ENCODE peak calls at places on chromosome X, in nine cellular contexts. L is fibroblast of lung; V is ovary; U is CD4-positive, alpha-beta memory T cell; F is uterus; B is adrenal gland; W is lower lobe of right lung; X is left ventricle myocardium inferior; R is SJCRH30. Y is an unnamed sample.
A peak's percentile ranks its signal among the peaks of the same experiment; 100 is the strongest.

GRCh38 chrX:11555759-11556158 is 110.0 kb downstream of the ARHGAP6 start:
- DNase-seq in L (peak; percentile 14), V (no peak), U (no peak), F (no peak), B (no peak), W (no peak), X (no peak), R (no peak), Y (no peak)

GRCh38 chrX:18966624-18967023 is 17.3 kb downstream of the PHKA2 start:
- DNase-seq in L (no peak), V (no peak), U (no peak), F (no peak), B (no peak), W (no peak), X (no peak), R (no peak), Y (no peak)

GRCh38 chrX:149950681-149951080 is 12.4 kb upstream of the EOLA2 start:
- DNase-seq in L (peak; percentile 39), V (no peak), U (no peak), F (no peak), B (no peak), W (no peak), X (no peak), R (peak; percentile 48), Y (no peak)

GRCh38 chrX:56319165-56319564 is 87.0 kb downstream of the KLF8 start:
- DNase-seq in L (no peak), V (no peak), U (no peak), F (no peak), B (no peak), W (no peak), X (no peak), R (no peak), Y (no peak)

GRCh38 chrX:115616943-115617563 is 56.1 kb downstream of the PLS3 start:
- DNase-seq in L (peak; percentile 91), V (no peak), U (no peak), F (no peak), B (no peak), W (no peak), X (no peak), R (no peak), Y (no peak)

GRCh38 chrX:77740376-77740905 is 45.6 kb downstream of the ATRX start:
- DNase-seq in L (no peak), V (no peak), U (no peak), F (no peak), B (no peak), W (no peak), X (no peak), R (no peak), Y (no peak)

GRCh38 chrX:10709276-10709675 is 88.9 kb upstream of the MID1 start:
- DNase-seq in L (no peak), V (no peak), U (no peak), F (no peak), B (no peak), W (no peak), X (no peak), R (no peak), Y (no peak)

GRCh38 chrX:10502961-10503360 is 117.4 kb downstream of the MID1 start:
- DNase-seq in L (no peak), V (no peak), U (no peak), F (no peak), B (no peak), W (no peak), X (no peak), R (peak; percentile 89), Y (no peak)

GRCh38 chrX:13144927-13145659 is 100.7 kb upstream of the FAM9C start:
- DNase-seq in L (peak; percentile 30), V (no peak), U (no peak), F (no peak), B (no peak), W (no peak), X (no peak), R (no peak), Y (no peak)

GRCh38 chrX:22192419-22193086 is 80.2 kb upstream of the CBLL2 start:
- DNase-seq in L (peak; percentile 32), V (peak; percentile 47), U (peak; percentile 33), F (peak; percentile 63), B (peak; percentile 81), W (peak; percentile 61), X (peak; percentile 25), R (peak; percentile 72), Y (peak; percentile 14)

GRCh38 chrX:10390187-10390586 is 230.2 kb downstream of the MID1 start:
- DNase-seq in L (no peak), V (no peak), U (no peak), F (no peak), B (no peak), W (no peak), X (no peak), R (no peak), Y (no peak)

GRCh38 chrX:38341442-38341841 is 11.0 kb upstream of the OTC start:
- DNase-seq in L (no peak), V (no peak), U (no peak), F (no peak), B (no peak), W (no peak), X (no peak), R (no peak), Y (no peak)

GRCh38 chrX:38346150-38346549 is 6.3 kb upstream of the OTC start:
- DNase-seq in L (no peak), V (no peak), U (no peak), F (no peak), B (no peak), W (no peak), X (no peak), R (no peak), Y (no peak)

GRCh38 chrX:38347136-38347535 is 5.3 kb upstream of the OTC start:
- DNase-seq in L (peak; percentile 78), V (no peak), U (no peak), F (no peak), B (no peak), W (no peak), X (no peak), R (no peak), Y (no peak)

GRCh38 chrX:38342853-38343778 is 9.3 kb upstream of the OTC start:
- DNase-seq in L (no peak), V (no peak), U (no peak), F (no peak), B (no peak), W (no peak), X (no peak), R (no peak), Y (no peak)
- H3K4me1 ChIP-seq in L (no peaks in the 10 kb centered on the region), V (no peaks in the 10 kb centered on the region), U (no peaks in the 10 kb centered on the region), F (no peaks in the 10 kb centered on the region), B (no peaks in the 10 kb centered on the region), W (no peaks in the 10 kb centered on the region), X (no peaks in the 10 kb centered on the region), R (no peaks in the 10 kb centered on the region), Y (no peaks in the 10 kb centered on the region)

GRCh38 chrX:153411988-153412574 is 809 bp downstream of the ZFP92 start:
- DNase-seq in L (no peak), V (no peak), U (no peak), F (no peak), B (peak; percentile 56), W (no peak), X (no peak), R (no peak), Y (no peak)

GRCh38 chrX:153409414-153410101 is 1.7 kb upstream of the ZFP92 start:
- DNase-seq in L (no peak), V (no peak), U (no peak), F (no peak), B (no peak), W (no peak), X (no peak), R (no peak), Y (no peak)

GRCh38 chrX:153410328-153410727 is 944 bp upstream of the ZFP92 start:
- DNase-seq in L (no peak), V (no peak), U (no peak), F (no peak), B (no peak), W (no peak), X (no peak), R (no peak), Y (no peak)

GRCh38 chrX:153411255-153411987 is at the start of gene ZFP92:
- DNase-seq in L (no peak), V (peak; percentile 57), U (peak; percentile 33), F (no peak), B (no peak), W (peak; percentile 62), X (peak; percentile 38), R (no peak), Y (peak; percentile 12)

GRCh38 chrX:153410888-153411254 is 401 bp upstream of the ZFP92 start:
- DNase-seq in L (no peak), V (no peak), U (no peak), F (no peak), B (no peak), W (no peak), X (no peak), R (no peak), Y (no peak)
- H3K4me3 ChIP-seq in L (no peak overlapping the region), V (peak overlapping the region; percentile 52), U (no peak overlapping the region), F (peak overlapping the region; percentile 50), B (no peak overlapping the region), W (peak overlapping the region; percentile 61), X (peak overlapping the region; percentile 68), R (no peak overlapping the region), Y (no peak overlapping the region)

DNA sequence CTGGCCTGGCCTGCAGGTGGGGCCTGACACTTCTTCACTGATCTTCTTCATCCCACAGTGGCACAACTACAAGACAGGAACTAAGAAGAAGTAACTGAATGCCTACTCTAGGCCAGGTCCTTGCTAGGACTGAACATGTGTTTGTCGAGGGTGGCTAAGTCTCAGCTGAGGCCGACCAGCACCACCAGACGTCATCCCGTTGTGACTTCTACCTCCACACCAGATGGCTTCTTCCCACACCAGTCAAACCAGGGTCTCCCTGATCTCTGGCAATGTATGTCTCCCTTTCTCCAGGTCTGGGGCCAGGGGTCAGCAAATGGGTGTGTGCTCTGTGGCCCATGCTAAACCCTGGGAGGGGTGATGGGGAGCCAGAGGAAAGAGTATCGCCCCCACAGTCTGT is 40.2 kb downstream of the PJA1 start:
- DNase-seq in L (no peak), V (no peak), U (no peak), F (no peak), B (no peak), W (no peak), X (no peak), R (no peak), Y (no peak)
- H3K4me1 ChIP-seq in L (peaks cover 5% of the 10 kb centered on the region), V (no peaks in the 10 kb centered on the region), U (no peaks in the 10 kb centered on the region), F (no peaks in the 10 kb centered on the region), B (no peaks in the 10 kb centered on the region), W (no peaks in the 10 kb centered on the region), X (peaks cover 8% of the 10 kb centered on the region), R (no peaks in the 10 kb centered on the region), Y (no peaks in the 10 kb centered on the region)

DNA sequence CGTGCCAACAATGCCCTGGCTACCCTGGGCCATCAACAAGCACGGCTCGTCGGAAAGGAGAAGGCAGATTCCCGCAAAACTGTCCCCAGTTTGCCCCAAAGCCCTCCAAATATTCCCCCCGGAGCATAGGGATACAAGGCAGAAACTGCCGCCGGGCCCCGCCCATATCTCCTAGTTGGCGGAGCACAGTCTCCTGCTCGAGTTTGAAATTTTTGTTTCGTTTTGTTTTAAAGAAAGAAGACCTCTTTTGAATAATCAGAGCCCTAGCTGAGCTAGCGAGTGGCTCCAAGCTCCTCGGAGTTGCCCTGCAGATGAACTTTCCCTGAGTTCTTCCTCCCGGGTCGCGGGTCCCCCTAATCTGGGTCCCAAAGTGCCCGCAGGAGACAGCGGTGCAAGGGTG is 138.1 kb upstream of the ZIC3 start:
- DNase-seq in L (no peak), V (no peak), U (no peak), F (no peak), B (no peak), W (no peak), X (no peak), R (no peak), Y (no peak)
- H3K4me3 ChIP-seq in L (peak overlapping the region; percentile 21), V (peak overlapping the region; percentile 36), U (no peak overlapping the region), F (peak overlapping the region; percentile 24), B (no peak overlapping the region), W (peak overlapping the region; percentile 56), X (peak overlapping the region; percentile 66), R (no peak overlapping the region), Y (peak overlapping the region; percentile 44)

GRCh38 chrX:137747231-137747630 is 181.3 kb downstream of the ZIC3 start:
- DNase-seq in L (no peak), V (no peak), U (no peak), F (no peak), B (no peak), W (no peak), X (no peak), R (no peak), Y (no peak)
- H3K4me1 ChIP-seq in L (no peaks in the 10 kb centered on the region), V (no peaks in the 10 kb centered on the region), U (no peaks in the 10 kb centered on the region), F (no peaks in the 10 kb centered on the region), B (no peaks in the 10 kb centered on the region), W (no peaks in the 10 kb centered on the region), X (no peaks in the 10 kb centered on the region), R (no peaks in the 10 kb centered on the region), Y (no peaks in the 10 kb centered on the region)